ENCODE peak calls at places on chromosomes 2 and 18, in four cellular contexts. D is K562, Q is PC-9, T is fibroblast of pulmonary artery. X is an unnamed sample.

GRCh38 chr18:67417864-67418523 is 98.5 kb downstream of the DSEL start:
- DNase-seq in D (no peak), Q (no peak), T (peak; percentile 46), X (peak; percentile 17)

GRCh38 chr2:128262315-128263253 is 56.1 kb downstream of the HS6ST1 start:
- DNase-seq in D (no peak), Q (no peak), T (no peak), X (peak; percentile 7)

GRCh38 chr2:11778923-11779757 is 32.7 kb downstream of the LPIN1 start:
- DNase-seq in D (peak; percentile 92), Q (peak; percentile 68), T (peak; percentile 70), X (peak; percentile 86)

GRCh38 chr2:134133622-134134312 is 120.1 kb upstream of the MGAT5 start:
- DNase-seq in D (no peak), Q (no peak), T (no peak), X (no peak)

GRCh38 chr2:219018286-219018685 is 23.0 kb downstream of the CFAP65 start:
- DNase-seq in D (no peak), Q (no peak), T (no peak), X (no peak)

GRCh38 chr2:187390891-187391290 is 57.2 kb downstream of the CALCRL start:
- DNase-seq in D (no peak), Q (peak; percentile 1), T (peak; percentile 81), X (no peak)

GRCh38 chr18:59988098-59988706 is 88.4 kb downstream of the PMAIP1 start:
- DNase-seq in D (peak; percentile 21), Q (peak; percentile 19), T (peak; percentile 78), X (peak; percentile 45)

GRCh38 chr2:729363-729762 is 52.2 kb upstream of the TMEM18 start:
- DNase-seq in D (no peak), Q (no peak), T (no peak), X (no peak)

GRCh38 chr2:121565389-121566250 is 34.9 kb downstream of the RNU4ATAC start:
- DNase-seq in D (no peak), Q (no peak), T (no peak), X (no peak)

GRCh38 chr2:32937602-32938450 is 8.9 kb upstream of the LTBP1 start:
- DNase-seq in D (no peak), Q (peak; percentile 59), T (peak; percentile 25), X (no peak)

GRCh38 chr18:79953921-79954651 is 2.6 kb upstream of the SLC66A2 start:
- DNase-seq in D (no peak), Q (no peak), T (no peak), X (no peak)

GRCh38 chr2:106159867-106160785 is 34.0 kb downstream of the UXS1 start:
- DNase-seq in D (no peak), Q (no peak), T (no peak), X (no peak)

GRCh38 chr18:78855188-78855587 is 124.4 kb upstream of the SALL3 start:
- DNase-seq in D (no peak), Q (no peak), T (no peak), X (no peak)

GRCh38 chr2:44949329-44950151 is 8.0 kb downstream of the SIX3 start:
- DNase-seq in D (no peak), Q (no peak), T (peak; percentile 32), X (no peak)

GRCh38 chr2:47264183-47264582 is 109.1 kb upstream of the STPG4 start:
- DNase-seq in D (no peak), Q (no peak), T (no peak), X (no peak)

GRCh38 chr18:62784966-62785413 is 69.6 kb downstream of the PHLPP1 start:
- DNase-seq in D (no peak), Q (no peak), T (peak; percentile 72), X (no peak)

GRCh38 chr2:231188506-231189170 is 9.8 kb upstream of the ARMC9 start:
- DNase-seq in D (no peak), Q (no peak), T (no peak), X (no peak)

GRCh38 chr18:48634975-48635374 is 96.1 kb downstream of the CTIF start:
- DNase-seq in D (no peak), Q (no peak), T (no peak), X (no peak)

GRCh38 chr18:12639990-12640880 is 17.7 kb downstream of the SPIRE1 start:
- DNase-seq in D (no peak), Q (no peak), T (peak; percentile 76), X (no peak)

GRCh38 chr2:65116645-65117044 is 13.3 kb downstream of the RAB1A start:
- DNase-seq in D (no peak), Q (no peak), T (no peak), X (no peak)

GRCh38 chr18:55343396-55344073 is 244.5 kb downstream of the TCF4 start:
- DNase-seq in D (peak; percentile 5), Q (no peak), T (peak; percentile 66), X (no peak)

GRCh38 chr2:21038403-21039073 is 5.3 kb downstream of the APOB start:
- DNase-seq in D (no peak), Q (no peak), T (peak; percentile 25), X (no peak)

GRCh38 chr2:205758498-205758897 is 76.2 kb downstream of the NRP2 start:
- DNase-seq in D (no peak), Q (peak; percentile 45), T (peak; percentile 89), X (no peak)

GRCh38 chr2:101119431-101119830 is 31.8 kb downstream of the TBC1D8 start:
- DNase-seq in D (no peak), Q (peak; percentile 16), T (peak; percentile 26), X (no peak)

GRCh38 chr2:136098441-136098840 is 19.5 kb downstream of the CXCR4 start:
- DNase-seq in D (no peak), Q (no peak), T (no peak), X (no peak)

GRCh38 chr2:96916156-96917007 is 46.5 kb upstream of the SEMA4C start:
- DNase-seq in D (no peak), Q (no peak), T (no peak), X (no peak)

GRCh38 chr2:5365871-5366461 is 326.2 kb upstream of the SOX11 start:
- DNase-seq in D (peak; percentile 78), Q (peak; percentile 41), T (peak; percentile 10), X (peak; percentile 45)

GRCh38 chr2:204849887-204850286 is 304.6 kb downstream of the PARD3B start:
- DNase-seq in D (no peak), Q (peak; percentile 3), T (no peak), X (no peak)

GRCh38 chr2:39516347-39517101 is 79.4 kb upstream of the MAP4K3 start:
- DNase-seq in D (no peak), Q (peak; percentile 14), T (peak; percentile 89), X (no peak)

GRCh38 chr2:203814661-203815540 is 52.7 kb upstream of the CTLA4 start:
- DNase-seq in D (peak; percentile 37), Q (peak; percentile 3), T (peak; percentile 90), X (peak; percentile 74)

GRCh38 chr18:55694291-55694690 is 106.3 kb upstream of the TCF4 start:
- DNase-seq in D (no peak), Q (no peak), T (peak; percentile 23), X (no peak)

GRCh38 chr2:66344087-66344663 is 90.8 kb upstream of the MEIS1 start:
- DNase-seq in D (no peak), Q (no peak), T (no peak), X (no peak)

GRCh38 chr18:47779381-47779780 is 151.1 kb downstream of the SMAD2 start:
- DNase-seq in D (no peak), Q (peak; percentile 17), T (peak; percentile 29), X (no peak)

GRCh38 chr2:222623756-222624309 is 32.1 kb downstream of the FARSB start:
- DNase-seq in D (no peak), Q (no peak), T (no peak), X (no peak)

GRCh38 chr2:170813611-170814550 is 2.8 kb upstream of the GAD1 start:
- DNase-seq in D (peak; percentile 47), Q (peak; percentile 5), T (peak; percentile 61), X (no peak)

GRCh38 chr2:44186800-44187199 is 18.1 kb downstream of the PPM1B start:
- DNase-seq in D (no peak), Q (no peak), T (no peak), X (no peak)

GRCh38 chr2:193332938-193333337 is 1138.2 kb upstream of the TMEFF2 start:
- DNase-seq in D (no peak), Q (no peak), T (no peak), X (no peak)

GRCh38 chr18:76274470-76275289 is 220.4 kb downstream of the ZNF516 start:
- DNase-seq in D (no peak), Q (peak; percentile 15), T (no peak), X (no peak)
- TF ChIP-seq CTCF in D (peak; percentile 19), Q (peak; percentile 53), T (no peak), X (no peak)

DNA sequence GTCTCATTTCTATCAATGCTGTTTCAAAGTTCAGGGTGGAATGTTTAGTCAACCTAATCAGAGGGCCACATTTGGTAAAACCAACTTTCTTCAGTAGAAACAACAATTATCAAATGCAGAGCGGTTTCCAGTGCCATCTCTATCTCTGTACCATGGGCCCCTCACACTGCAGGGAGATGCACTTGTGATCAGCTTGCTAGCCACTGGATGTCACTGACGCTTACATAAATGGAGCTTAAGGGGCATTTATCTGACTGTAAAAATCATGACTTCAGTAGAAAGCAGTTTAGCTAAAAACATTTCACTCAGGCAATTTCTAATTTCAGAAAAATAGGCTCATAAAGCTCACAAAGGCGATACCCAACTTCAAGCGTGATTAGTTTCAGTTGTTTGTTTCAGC is 678.0 kb downstream of the ZEB2 start:
- DNase-seq in D (no peak), Q (no peak), T (peak; percentile 42), X (no peak)
- TF ChIP-seq CTCF in D (peak; percentile 32), Q (no peak), T (peak; percentile 9), X (no peak)

GRCh38 chr2:127024769-127025356 is 82.1 kb downstream of the BIN1 start:
- DNase-seq in D (no peak), Q (no peak), T (peak; percentile 54), X (no peak)
- TF ChIP-seq CTCF in D (no peak), Q (no peak), T (peak; percentile 37), X (no peak)

GRCh38 chr2:196759378-196759706 is 40.1 kb downstream of the GTF3C3 start:
- DNase-seq in D (no peak), Q (no peak), T (peak; percentile 52), X (no peak)

DNA sequence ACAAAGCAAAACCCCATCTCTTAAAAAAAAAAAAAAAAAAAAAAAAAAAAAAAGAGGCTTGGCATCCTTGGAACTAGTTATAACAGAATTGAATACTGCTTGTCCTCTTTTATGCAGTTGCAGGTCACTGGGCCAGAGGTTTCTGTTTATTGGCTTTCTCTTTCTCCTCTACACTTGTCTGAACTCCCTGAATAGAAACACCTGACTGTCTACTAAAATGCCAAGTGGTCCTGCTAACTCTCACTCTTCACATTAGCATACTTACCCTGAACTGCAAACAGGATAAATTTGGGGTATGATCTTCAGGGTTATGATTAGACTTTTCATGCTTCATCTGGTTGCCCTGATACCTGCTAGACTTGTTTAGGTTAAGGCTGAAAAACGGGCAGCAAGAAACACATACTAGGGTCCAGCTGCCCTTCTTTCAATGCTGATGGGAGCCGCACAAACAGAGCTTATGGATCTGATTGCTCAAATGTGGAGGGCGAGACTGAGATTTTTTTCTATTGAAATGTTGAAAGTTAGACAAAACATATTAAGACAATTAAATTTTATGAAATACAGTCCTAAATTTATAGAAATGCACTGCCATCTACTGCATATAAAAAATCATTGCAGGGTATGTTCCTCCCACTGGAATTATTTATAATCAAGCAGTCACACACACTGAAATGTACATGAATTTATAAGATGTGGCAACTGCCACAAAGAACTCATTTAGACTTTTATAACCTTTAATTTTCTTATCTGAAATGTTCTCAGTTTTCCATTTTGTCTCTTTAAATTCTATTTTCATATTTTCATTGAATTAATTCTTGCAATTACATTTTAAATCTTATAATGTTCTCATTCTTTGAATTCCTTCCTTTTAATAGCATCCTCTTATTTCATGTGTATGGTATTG is 40.8 kb downstream of the GTF3C3 start:
- DNase-seq in D (no peak), Q (no peak), T (peak; percentile 61), X (peak; percentile 11)
- TF ChIP-seq CTCF in D (peak; percentile 31), Q (peak; percentile 54), T (peak; percentile 38), X (no peak)

GRCh38 chr2:68765739-68766377 is 31.2 kb downstream of the ARHGAP25 start:
- DNase-seq in D (no peak), Q (no peak), T (peak; percentile 56), X (no peak)
- TF ChIP-seq CTCF in D (no peak), Q (no peak), T (no peak), X (no peak)